ENCODE peak calls at places on chromosomes 3 and 15, in four cellular contexts. Q is nucleus accumbens, A is fibroblast of pulmonary artery, U is NCI-H146. H is an unnamed sample.

GRCh38 chr15:94586099-94586498 is 354.7 kb downstream of the MCTP2 start:
- DNase-seq in Q (no peak), A (no peak), U (no peak), H (no peak)

GRCh38 chr15:43534897-43535296 is 17.5 kb downstream of the MAP1A start:
- DNase-seq in U (no peak), Q (no peak), A (no peak), H (no peak)

GRCh38 chr3:156160653-156161052 is 40.3 kb downstream of the KCNAB1 start:
- DNase-seq in U (no peak), Q (no peak), A (no peak), H (no peak)

GRCh38 chr3:62602987-62603386 is 229.6 kb upstream of the FEZF2 start:
- DNase-seq in Q (no peak), U (no peak), A (no peak), H (no peak)

GRCh38 chr3:100165926-100166550 is 51.7 kb upstream of the FILIP1L start:
- DNase-seq in Q (no peak), A (no peak), U (no peak), H (no peak)

GRCh38 chr3:26628915-26629314 is 6.3 kb downstream of the LRRC3B start:
- DNase-seq in A (no peak), U (no peak), Q (no peak), H (no peak)

GRCh38 chr3:22366781-22367180 is 615.8 kb upstream of the ZNF385D start:
- DNase-seq in Q (no peak), A (no peak), U (no peak), H (no peak)

GRCh38 chr3:144930431-144930830 is 958.8 kb downstream of the DIPK2A start:
- DNase-seq in A (no peak), Q (no peak), U (no peak), H (no peak)

GRCh38 chr3:171511450-171511849 is 51.2 kb upstream of the TNIK start:
- DNase-seq in A (no peak), Q (no peak), U (no peak), H (no peak)

GRCh38 chr3:132723551-132723950 is 1.3 kb upstream of the NPHP3 start:
- DNase-seq in Q (no peak), A (no peak), U (no peak), H (no peak)

GRCh38 chr3:126274735-126275734 is 82.2 kb downstream of the KLF15 start:
- DNase-seq in U (no peak), A (no peak), Q (no peak), H (no peak)

GRCh38 chr15:27272446-27272845 is 301.5 kb downstream of the GABRG3 start:
- DNase-seq in A (no peak), U (no peak), Q (no peak), H (no peak)

GRCh38 chr15:86854186-86854585 is 774.5 kb downstream of the AGBL1 start:
- DNase-seq in U (no peak), A (no peak), Q (no peak), H (no peak)